ENCODE peak calls at places on chromosomes 16 and 17, in four cellular contexts. One of them, this sample, is unnamed.

GRCh38 chr17:29131814-29132682 is 48.1 kb downstream of the MYO18A start:
- DNase-seq in H9: no peak
- DNase-seq in IMR-90: peak; percentile 86
- DNase-seq in H1: no peak
- DNase-seq in this sample: no peak

GRCh38 chr17:76998839-76999238 is 130.6 kb downstream of the MGAT5B start:
- DNase-seq in H9: no peak
- DNase-seq in IMR-90: no peak
- DNase-seq in H1: no peak
- DNase-seq in this sample: no peak

GRCh38 chr17:8789743-8790142 is 9.4 kb downstream of the MFSD6L start:
- DNase-seq in H9: peak; percentile 42
- DNase-seq in IMR-90: no peak
- DNase-seq in H1: no peak
- DNase-seq in this sample: peak; percentile 18

GRCh38 chr16:67185003-67185865 is 1.5 kb upstream of the MATCAP1 start:
- DNase-seq in H9: peak; percentile 96
- DNase-seq in IMR-90: peak; percentile 91
- DNase-seq in H1: peak; percentile 97
- DNase-seq in this sample: peak; percentile 94

GRCh38 chr16:11806721-11807120 is 9.7 kb upstream of the ZC3H7A start:
- DNase-seq in H9: no peak
- DNase-seq in IMR-90: peak; percentile 55
- DNase-seq in H1: no peak
- DNase-seq in this sample: no peak

GRCh38 chr17:27937026-27937546 is 43.9 kb upstream of the LYRM9 start:
- DNase-seq in H9: no peak
- DNase-seq in IMR-90: no peak
- DNase-seq in H1: no peak
- DNase-seq in this sample: no peak

GRCh38 chr16:79962962-79963361 is 362.4 kb upstream of the MAF start:
- DNase-seq in H9: no peak
- DNase-seq in IMR-90: no peak
- DNase-seq in H1: no peak
- DNase-seq in this sample: peak; percentile 51

GRCh38 chr17:47699536-47699840 is 5.5 kb downstream of the TBKBP1 start:
- DNase-seq in H9: no peak
- DNase-seq in IMR-90: no peak
- DNase-seq in H1: no peak
- DNase-seq in this sample: no peak

GRCh38 chr16:68458101-68458500 is 9.8 kb upstream of the SMPD3 start:
- DNase-seq in H9: no peak
- DNase-seq in IMR-90: no peak
- DNase-seq in H1: no peak
- DNase-seq in this sample: no peak

GRCh38 chr16:52446076-52446475 is 100.9 kb downstream of the TOX3 start:
- DNase-seq in H9: no peak
- DNase-seq in IMR-90: no peak
- DNase-seq in H1: no peak
- DNase-seq in this sample: peak; percentile 32

GRCh38 chr17:57902117-57902799 is 52.4 kb upstream of the MRPS23 start:
- DNase-seq in H9: no peak
- DNase-seq in IMR-90: no peak
- DNase-seq in H1: no peak
- DNase-seq in this sample: no peak

GRCh38 chr16:24499193-24499814 is 40.1 kb upstream of the RBBP6 start:
- DNase-seq in H9: peak; percentile 83
- DNase-seq in IMR-90: peak; percentile 11
- DNase-seq in H1: peak; percentile 77
- DNase-seq in this sample: peak; percentile 75

GRCh38 chr17:77535435-77535834 is 394.7 kb downstream of the SEC14L1 start:
- DNase-seq in H9: peak; percentile 25
- DNase-seq in IMR-90: no peak
- DNase-seq in H1: no peak
- DNase-seq in this sample: no peak

GRCh38 chr17:67491009-67491677 is 114.1 kb downstream of the PITPNC1 start:
- DNase-seq in H9: peak; percentile 76
- DNase-seq in IMR-90: peak; percentile 98
- DNase-seq in H1: peak; percentile 62
- DNase-seq in this sample: no peak

GRCh38 chr17:64080174-64080618 is 49.7 kb downstream of the ERN1 start:
- DNase-seq in H9: no peak
- DNase-seq in IMR-90: no peak
- DNase-seq in H1: no peak
- DNase-seq in this sample: no peak

GRCh38 chr16:88758227-88758943 is 26.6 kb downstream of the PIEZO1 start:
- DNase-seq in H9: no peak
- DNase-seq in IMR-90: no peak
- DNase-seq in H1: no peak
- DNase-seq in this sample: no peak
- H2BK5ac ChIP-seq in H9: no peak overlapping the region
- H2BK5ac ChIP-seq in IMR-90: peak overlapping the region; percentile 78
- H2BK5ac ChIP-seq in H1: no peak overlapping the region
- H2BK5ac ChIP-seq in this sample: no peak overlapping the region

GRCh38 chr16:565420-566330 is 1.1 kb upstream of the NHLRC4 start:
- DNase-seq in H9: no peak
- DNase-seq in IMR-90: peak; percentile 3
- DNase-seq in H1: no peak
- DNase-seq in this sample: no peak
- H4K5ac ChIP-seq in H9: no peak overlapping the region
- H4K5ac ChIP-seq in IMR-90: peak overlapping the region; percentile 9
- H4K5ac ChIP-seq in H1: no peak overlapping the region
- H4K5ac ChIP-seq in this sample: no peak overlapping the region

DNA sequence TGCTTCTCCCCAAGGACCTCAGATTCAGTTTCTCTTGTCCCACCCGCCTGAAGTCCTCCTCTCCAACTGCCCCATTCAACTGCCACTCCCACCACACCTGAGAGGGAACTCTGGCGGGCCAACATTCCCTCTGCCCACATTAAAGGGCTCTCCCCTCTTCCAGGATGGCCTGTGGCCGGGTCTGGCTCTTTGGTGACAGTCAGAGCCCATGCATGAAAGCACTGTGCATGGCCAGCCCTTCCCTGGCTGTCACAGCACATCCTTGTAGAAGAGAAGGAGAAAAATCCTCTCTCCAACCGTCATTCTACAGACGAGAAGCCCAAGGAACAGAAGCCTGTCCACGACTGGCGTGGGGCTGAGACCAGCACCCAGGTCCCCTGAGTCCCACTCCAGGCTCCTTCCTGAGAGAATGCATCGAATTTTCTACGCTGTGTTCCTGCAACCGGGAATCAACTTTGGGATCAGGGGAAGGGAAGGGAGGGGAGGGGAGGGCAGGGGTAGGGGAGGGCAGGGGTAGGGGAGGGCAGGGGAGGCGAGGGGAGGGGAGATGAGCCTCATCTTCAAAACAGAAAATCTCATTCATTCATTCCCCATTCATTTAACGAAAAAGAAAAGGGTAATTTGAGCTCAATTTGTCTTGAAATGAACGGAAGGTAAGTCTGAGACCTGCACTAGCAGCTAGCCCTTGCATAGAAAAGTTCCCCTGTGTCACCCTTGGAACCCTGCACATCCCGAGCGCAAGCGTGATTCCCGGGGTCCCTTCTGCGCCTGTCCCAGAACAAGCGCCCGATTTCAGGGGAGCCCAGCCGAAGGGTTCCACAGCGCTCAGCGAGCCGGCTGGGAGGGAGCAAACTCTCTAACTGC is at the start of gene ABCC12:
- DNase-seq in H9: no peak
- DNase-seq in IMR-90: no peak
- DNase-seq in H1: no peak
- DNase-seq in this sample: no peak
- H2BK15ac ChIP-seq in H9: no peak within 1 kb of the TSS
- H2BK15ac ChIP-seq in IMR-90: peak within 1 kb of the TSS; percentile 70
- H2BK15ac ChIP-seq in H1: no peak within 1 kb of the TSS
- H2BK15ac ChIP-seq in this sample: no peak within 1 kb of the TSS

DNA sequence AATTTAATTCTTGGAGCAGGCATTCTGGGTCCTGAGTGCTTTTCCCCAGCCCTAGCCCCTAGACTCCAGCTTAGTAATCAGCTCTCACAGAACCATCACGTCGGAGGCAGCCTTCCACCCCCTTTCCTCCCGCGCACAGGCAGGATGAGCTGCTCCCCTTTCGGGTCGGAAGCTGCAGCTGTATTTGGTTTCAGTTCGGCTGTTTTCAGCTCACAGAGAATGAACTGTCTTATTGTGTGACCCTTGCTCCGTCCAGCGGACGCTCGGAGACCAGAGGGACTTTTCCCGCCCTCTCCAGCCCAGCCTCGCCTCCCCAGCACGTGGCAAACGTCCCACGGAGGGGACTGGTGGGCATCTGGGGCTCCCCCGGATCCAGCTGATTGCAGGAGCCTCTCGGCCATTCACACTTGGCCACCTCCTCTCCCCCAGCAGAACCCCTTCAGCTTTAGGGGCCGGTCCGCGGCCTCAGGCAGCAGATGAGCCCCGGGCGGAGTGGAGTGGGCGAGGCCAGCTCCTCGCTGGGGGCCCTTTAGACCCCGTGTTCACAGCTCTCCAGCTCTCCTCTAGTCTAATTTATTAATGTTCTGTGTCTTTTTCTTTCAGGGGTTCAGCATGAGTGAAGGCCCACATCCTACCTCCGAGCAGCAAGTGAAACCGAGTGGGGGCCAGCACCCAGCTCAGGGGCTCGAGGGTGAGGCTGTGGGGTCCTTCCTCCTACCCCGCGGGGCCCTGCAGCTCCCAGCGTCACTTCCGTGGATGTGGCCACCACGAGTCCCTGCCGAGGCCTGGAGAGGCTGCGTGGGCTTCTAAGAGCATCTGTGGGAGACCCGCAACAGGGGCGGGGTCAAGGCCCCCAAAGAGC is 863 bp upstream of the UTS2R start:
- DNase-seq in H9: no peak
- DNase-seq in IMR-90: no peak
- DNase-seq in H1: no peak
- DNase-seq in this sample: no peak
- H2BK5ac ChIP-seq in H9: no peak overlapping the region
- H2BK5ac ChIP-seq in IMR-90: no peak overlapping the region
- H2BK5ac ChIP-seq in H1: no peak overlapping the region
- H2BK5ac ChIP-seq in this sample: no peak overlapping the region

DNA sequence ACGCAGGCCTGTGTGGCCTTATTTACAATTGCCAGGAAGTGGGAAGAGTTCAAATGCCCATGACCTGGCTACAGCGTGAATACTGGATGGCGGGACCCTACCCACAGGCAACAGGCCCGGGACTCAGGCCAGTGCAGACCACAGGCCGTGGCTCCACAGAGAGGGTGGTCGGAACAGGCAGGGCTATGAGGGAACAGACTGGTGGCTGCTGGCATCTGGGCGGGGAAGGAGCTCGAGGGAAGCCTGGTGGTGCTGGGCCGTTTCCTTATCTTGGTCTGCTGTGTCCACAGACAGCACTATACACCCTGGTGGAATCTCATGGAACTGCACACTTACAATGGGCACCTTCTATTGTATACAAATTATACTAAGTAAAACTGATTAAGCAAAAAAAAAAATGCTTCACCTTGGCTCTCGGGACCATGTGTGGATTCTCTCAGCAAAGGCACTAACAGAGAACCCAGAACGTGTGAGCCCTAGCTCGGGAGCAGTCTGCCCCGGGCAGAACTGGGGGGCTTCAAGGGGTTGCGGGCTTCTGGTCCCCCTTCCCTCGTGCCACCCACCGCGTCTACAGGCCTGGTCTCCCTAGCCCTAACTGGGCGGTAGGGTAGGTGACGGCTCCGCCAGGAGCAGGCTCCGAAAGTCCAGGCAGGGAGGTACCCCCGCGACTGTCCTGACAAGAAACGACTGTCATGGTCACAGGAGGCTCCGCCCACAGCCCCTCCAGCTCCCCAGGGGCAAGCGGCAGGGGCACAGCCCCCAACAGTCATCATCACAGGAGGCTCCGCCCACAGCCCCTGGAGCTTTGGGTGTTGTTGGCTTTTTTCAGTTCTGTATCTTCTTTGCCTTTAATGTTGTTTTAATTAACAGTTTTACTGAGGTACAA is 21.8 kb downstream of the CEP131 start:
- DNase-seq in H9: no peak
- DNase-seq in IMR-90: peak; percentile 72
- DNase-seq in H1: no peak
- DNase-seq in this sample: peak; percentile 76
- H4K5ac ChIP-seq in H9: no peak overlapping the region
- H4K5ac ChIP-seq in IMR-90: no peak overlapping the region
- H4K5ac ChIP-seq in H1: no peak overlapping the region
- H4K5ac ChIP-seq in this sample: no peak overlapping the region

GRCh38 chr17:51120739-51121619 is at the start of gene SPAG9:
- DNase-seq in H9: peak; percentile 98
- DNase-seq in IMR-90: peak; percentile 94
- DNase-seq in H1: peak; percentile 92
- DNase-seq in this sample: peak; percentile 96

GRCh38 chr17:51121620-51122472 is 1.2 kb upstream of the SPAG9 start:
- DNase-seq in H9: peak; percentile 89
- DNase-seq in IMR-90: peak; percentile 94
- DNase-seq in H1: peak; percentile 64
- DNase-seq in this sample: peak; percentile 94

GRCh38 chr17:51120357-51120738 is 320 bp downstream of the SPAG9 start:
- DNase-seq in H9: no peak
- DNase-seq in IMR-90: peak; percentile 14
- DNase-seq in H1: no peak
- DNase-seq in this sample: peak; percentile 71

GRCh38 chr17:51118330-51119195 is 2.1 kb downstream of the SPAG9 start:
- DNase-seq in H9: no peak
- DNase-seq in IMR-90: no peak
- DNase-seq in H1: no peak
- DNase-seq in this sample: no peak

GRCh38 chr17:51119415-51120356 is 982 bp downstream of the SPAG9 start:
- DNase-seq in H9: peak; percentile 77
- DNase-seq in IMR-90: peak; percentile 46
- DNase-seq in H1: peak; percentile 71
- DNase-seq in this sample: peak; percentile 86
- H2BK15ac ChIP-seq in H9: no peak overlapping the region
- H2BK15ac ChIP-seq in IMR-90: no peak overlapping the region
- H2BK15ac ChIP-seq in H1: no peak overlapping the region
- H2BK15ac ChIP-seq in this sample: no peak overlapping the region

DNA sequence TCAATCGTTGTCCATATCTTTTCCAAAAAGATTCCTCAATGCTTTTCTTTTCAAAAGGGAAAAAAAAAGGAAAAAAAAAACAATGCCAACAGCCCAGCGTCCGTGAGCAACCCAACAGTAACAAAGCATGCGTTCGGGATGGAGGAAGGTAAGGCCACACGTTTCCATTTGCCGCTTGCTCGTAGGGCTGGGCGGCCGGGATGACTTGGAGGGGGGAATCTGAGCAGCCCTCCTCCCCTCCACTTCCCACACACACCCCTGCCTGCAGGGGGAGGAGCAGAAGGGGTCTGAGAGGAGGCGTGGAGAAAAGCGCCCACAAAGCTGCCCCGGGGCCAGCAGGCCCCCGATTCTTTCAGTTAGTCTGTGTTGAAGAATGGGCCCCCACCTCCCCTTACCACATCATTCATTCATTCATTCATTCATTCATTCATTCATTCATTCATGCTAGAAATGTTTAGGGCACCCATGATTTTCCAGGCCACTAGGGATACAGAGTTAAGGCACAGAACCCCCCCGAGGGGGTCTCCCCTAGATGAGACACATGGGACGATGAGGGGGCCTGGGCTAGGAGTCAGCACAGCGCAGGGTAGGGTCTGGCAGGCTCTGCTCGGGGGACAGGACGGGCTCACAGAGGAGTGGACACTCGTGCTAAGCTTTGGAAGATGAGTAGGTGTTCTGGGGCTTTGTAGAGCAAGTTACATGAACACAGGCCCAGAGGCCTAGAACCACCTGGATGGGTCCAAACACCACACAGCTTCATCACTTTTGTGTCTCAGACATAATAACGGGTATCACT is 10.9 kb upstream of the TBX2 start:
- DNase-seq in H9: no peak
- DNase-seq in IMR-90: no peak
- DNase-seq in H1: no peak
- DNase-seq in this sample: no peak
- H2BK5ac ChIP-seq in H9: no peak overlapping the region
- H2BK5ac ChIP-seq in IMR-90: no peak overlapping the region
- H2BK5ac ChIP-seq in H1: no peak overlapping the region
- H2BK5ac ChIP-seq in this sample: no peak overlapping the region